ENCODE peak calls at places on chromosomes 2 and 18, in seven cellular contexts. One of them, this sample, is unnamed.

GRCh38 chr18:79782566-79783308 is 15.0 kb upstream of the KCNG2 start:
- DNase-seq in ovary: no peak
- DNase-seq in transverse colon: peak
- DNase-seq in activated CD8-positive, alpha-beta T cell treated with anti-CD3 and anti-CD28 coated beads, Interleukin-2, amount 10 ng/mL, durations not matched to agents 7 days and 5 days: no peak
- DNase-seq in NCI-H1436 treated with DMSO at 0.1 percent for 48 hours: no peak
- DNase-seq in stimulated activated CD8-positive, alpha-beta memory T cell treated with anti-CD3 and anti-CD28 coated beads, Interleukin-2, amount 100 ng/mL, for 48 hours: no peak
- DNase-seq in mesothelial cell of epicardium: no peak
- DNase-seq in this sample: no peak

GRCh38 chr2:172442072-172442895 is 14.9 kb downstream of the ITGA6 start:
- DNase-seq in NCI-H1436 treated with DMSO at 0.1 percent for 48 hours: no peak
- DNase-seq in activated CD8-positive, alpha-beta T cell treated with anti-CD3 and anti-CD28 coated beads, Interleukin-2, amount 10 ng/mL, durations not matched to agents 7 days and 5 days: peak
- DNase-seq in mesothelial cell of epicardium: no peak
- DNase-seq in stimulated activated CD8-positive, alpha-beta memory T cell treated with anti-CD3 and anti-CD28 coated beads, Interleukin-2, amount 100 ng/mL, for 48 hours: peak
- DNase-seq in ovary: no peak
- DNase-seq in transverse colon: peak
- DNase-seq in this sample: no peak

GRCh38 chr18:26515643-26516495 is 32.5 kb downstream of the KCTD1 start:
- DNase-seq in stimulated activated CD8-positive, alpha-beta memory T cell treated with anti-CD3 and anti-CD28 coated beads, Interleukin-2, amount 100 ng/mL, for 48 hours: no peak
- DNase-seq in transverse colon: no peak
- DNase-seq in NCI-H1436 treated with DMSO at 0.1 percent for 48 hours: no peak
- DNase-seq in mesothelial cell of epicardium: no peak
- DNase-seq in ovary: no peak
- DNase-seq in activated CD8-positive, alpha-beta T cell treated with anti-CD3 and anti-CD28 coated beads, Interleukin-2, amount 10 ng/mL, durations not matched to agents 7 days and 5 days: no peak
- DNase-seq in this sample: no peak

GRCh38 chr2:128308284-128308731 is 10.4 kb downstream of the HS6ST1 start:
- DNase-seq in transverse colon: no peak
- DNase-seq in mesothelial cell of epicardium: peak
- DNase-seq in NCI-H1436 treated with DMSO at 0.1 percent for 48 hours: no peak
- DNase-seq in ovary: peak
- DNase-seq in activated CD8-positive, alpha-beta T cell treated with anti-CD3 and anti-CD28 coated beads, Interleukin-2, amount 10 ng/mL, durations not matched to agents 7 days and 5 days: no peak
- DNase-seq in stimulated activated CD8-positive, alpha-beta memory T cell treated with anti-CD3 and anti-CD28 coated beads, Interleukin-2, amount 100 ng/mL, for 48 hours: no peak
- DNase-seq in this sample: no peak

GRCh38 chr2:117321816-117322215 is 492.7 kb upstream of the DDX18 start:
- DNase-seq in activated CD8-positive, alpha-beta T cell treated with anti-CD3 and anti-CD28 coated beads, Interleukin-2, amount 10 ng/mL, durations not matched to agents 7 days and 5 days: no peak
- DNase-seq in transverse colon: no peak
- DNase-seq in NCI-H1436 treated with DMSO at 0.1 percent for 48 hours: no peak
- DNase-seq in mesothelial cell of epicardium: no peak
- DNase-seq in stimulated activated CD8-positive, alpha-beta memory T cell treated with anti-CD3 and anti-CD28 coated beads, Interleukin-2, amount 100 ng/mL, for 48 hours: no peak
- DNase-seq in ovary: no peak
- DNase-seq in this sample: no peak

GRCh38 chr18:9740076-9740475 is 32.0 kb downstream of the RAB31 start:
- DNase-seq in mesothelial cell of epicardium: no peak
- DNase-seq in NCI-H1436 treated with DMSO at 0.1 percent for 48 hours: no peak
- DNase-seq in ovary: no peak
- DNase-seq in transverse colon: no peak
- DNase-seq in activated CD8-positive, alpha-beta T cell treated with anti-CD3 and anti-CD28 coated beads, Interleukin-2, amount 10 ng/mL, durations not matched to agents 7 days and 5 days: no peak
- DNase-seq in stimulated activated CD8-positive, alpha-beta memory T cell treated with anti-CD3 and anti-CD28 coated beads, Interleukin-2, amount 100 ng/mL, for 48 hours: no peak
- DNase-seq in this sample: no peak

GRCh38 chr2:238430781-238431180 is 4.1 kb downstream of the ASB1 start:
- DNase-seq in stimulated activated CD8-positive, alpha-beta memory T cell treated with anti-CD3 and anti-CD28 coated beads, Interleukin-2, amount 100 ng/mL, for 48 hours: no peak
- DNase-seq in NCI-H1436 treated with DMSO at 0.1 percent for 48 hours: no peak
- DNase-seq in mesothelial cell of epicardium: no peak
- DNase-seq in ovary: no peak
- DNase-seq in transverse colon: no peak
- DNase-seq in activated CD8-positive, alpha-beta T cell treated with anti-CD3 and anti-CD28 coated beads, Interleukin-2, amount 10 ng/mL, durations not matched to agents 7 days and 5 days: no peak
- DNase-seq in this sample: no peak

GRCh38 chr2:124066776-124067175 is 41.7 kb downstream of the CNTNAP5 start:
- DNase-seq in transverse colon: no peak
- DNase-seq in NCI-H1436 treated with DMSO at 0.1 percent for 48 hours: no peak
- DNase-seq in stimulated activated CD8-positive, alpha-beta memory T cell treated with anti-CD3 and anti-CD28 coated beads, Interleukin-2, amount 100 ng/mL, for 48 hours: no peak
- DNase-seq in ovary: no peak
- DNase-seq in activated CD8-positive, alpha-beta T cell treated with anti-CD3 and anti-CD28 coated beads, Interleukin-2, amount 10 ng/mL, durations not matched to agents 7 days and 5 days: no peak
- DNase-seq in mesothelial cell of epicardium: no peak
- DNase-seq in this sample: no peak

GRCh38 chr2:66537001-66537400 is 102.1 kb downstream of the MEIS1 start:
- DNase-seq in activated CD8-positive, alpha-beta T cell treated with anti-CD3 and anti-CD28 coated beads, Interleukin-2, amount 10 ng/mL, durations not matched to agents 7 days and 5 days: no peak
- DNase-seq in ovary: no peak
- DNase-seq in mesothelial cell of epicardium: no peak
- DNase-seq in transverse colon: no peak
- DNase-seq in NCI-H1436 treated with DMSO at 0.1 percent for 48 hours: peak
- DNase-seq in stimulated activated CD8-positive, alpha-beta memory T cell treated with anti-CD3 and anti-CD28 coated beads, Interleukin-2, amount 100 ng/mL, for 48 hours: no peak
- DNase-seq in this sample: peak

GRCh38 chr2:240595381-240596079 is 9.0 kb downstream of the CAPN10 start:
- DNase-seq in stimulated activated CD8-positive, alpha-beta memory T cell treated with anti-CD3 and anti-CD28 coated beads, Interleukin-2, amount 100 ng/mL, for 48 hours: peak
- DNase-seq in ovary: peak
- DNase-seq in transverse colon: peak
- DNase-seq in activated CD8-positive, alpha-beta T cell treated with anti-CD3 and anti-CD28 coated beads, Interleukin-2, amount 10 ng/mL, durations not matched to agents 7 days and 5 days: peak
- DNase-seq in NCI-H1436 treated with DMSO at 0.1 percent for 48 hours: no peak
- DNase-seq in mesothelial cell of epicardium: peak
- DNase-seq in this sample: no peak

GRCh38 chr2:58866946-58867345 is 625.8 kb upstream of the FANCL start:
- DNase-seq in stimulated activated CD8-positive, alpha-beta memory T cell treated with anti-CD3 and anti-CD28 coated beads, Interleukin-2, amount 100 ng/mL, for 48 hours: no peak
- DNase-seq in transverse colon: no peak
- DNase-seq in NCI-H1436 treated with DMSO at 0.1 percent for 48 hours: no peak
- DNase-seq in mesothelial cell of epicardium: no peak
- DNase-seq in ovary: no peak
- DNase-seq in activated CD8-positive, alpha-beta T cell treated with anti-CD3 and anti-CD28 coated beads, Interleukin-2, amount 10 ng/mL, durations not matched to agents 7 days and 5 days: no peak
- DNase-seq in this sample: no peak

GRCh38 chr2:69157441-69157840 is 144.5 kb downstream of the ANTXR1 start:
- DNase-seq in NCI-H1436 treated with DMSO at 0.1 percent for 48 hours: no peak
- DNase-seq in mesothelial cell of epicardium: no peak
- DNase-seq in ovary: no peak
- DNase-seq in stimulated activated CD8-positive, alpha-beta memory T cell treated with anti-CD3 and anti-CD28 coated beads, Interleukin-2, amount 100 ng/mL, for 48 hours: no peak
- DNase-seq in activated CD8-positive, alpha-beta T cell treated with anti-CD3 and anti-CD28 coated beads, Interleukin-2, amount 10 ng/mL, durations not matched to agents 7 days and 5 days: no peak
- DNase-seq in transverse colon: no peak
- DNase-seq in this sample: no peak

GRCh38 chr2:27973592-27973991 is 83.1 kb downstream of the BABAM2 start:
- DNase-seq in stimulated activated CD8-positive, alpha-beta memory T cell treated with anti-CD3 and anti-CD28 coated beads, Interleukin-2, amount 100 ng/mL, for 48 hours: no peak
- DNase-seq in ovary: no peak
- DNase-seq in NCI-H1436 treated with DMSO at 0.1 percent for 48 hours: no peak
- DNase-seq in mesothelial cell of epicardium: no peak
- DNase-seq in activated CD8-positive, alpha-beta T cell treated with anti-CD3 and anti-CD28 coated beads, Interleukin-2, amount 10 ng/mL, durations not matched to agents 7 days and 5 days: no peak
- DNase-seq in transverse colon: no peak
- DNase-seq in this sample: no peak

GRCh38 chr2:235506997-235507615 is 13.3 kb downstream of the AGAP1 start:
- DNase-seq in transverse colon: no peak
- DNase-seq in mesothelial cell of epicardium: no peak
- DNase-seq in NCI-H1436 treated with DMSO at 0.1 percent for 48 hours: no peak
- DNase-seq in activated CD8-positive, alpha-beta T cell treated with anti-CD3 and anti-CD28 coated beads, Interleukin-2, amount 10 ng/mL, durations not matched to agents 7 days and 5 days: no peak
- DNase-seq in ovary: no peak
- DNase-seq in stimulated activated CD8-positive, alpha-beta memory T cell treated with anti-CD3 and anti-CD28 coated beads, Interleukin-2, amount 100 ng/mL, for 48 hours: no peak
- DNase-seq in this sample: no peak

GRCh38 chr18:3051718-3052410 is 38.9 kb upstream of the LPIN2 start:
- DNase-seq in activated CD8-positive, alpha-beta T cell treated with anti-CD3 and anti-CD28 coated beads, Interleukin-2, amount 10 ng/mL, durations not matched to agents 7 days and 5 days: no peak
- DNase-seq in stimulated activated CD8-positive, alpha-beta memory T cell treated with anti-CD3 and anti-CD28 coated beads, Interleukin-2, amount 100 ng/mL, for 48 hours: no peak
- DNase-seq in mesothelial cell of epicardium: no peak
- DNase-seq in NCI-H1436 treated with DMSO at 0.1 percent for 48 hours: no peak
- DNase-seq in transverse colon: peak
- DNase-seq in ovary: no peak
- DNase-seq in this sample: no peak

GRCh38 chr2:16411788-16412187 is 253.8 kb downstream of the CYRIA start:
- DNase-seq in ovary: no peak
- DNase-seq in activated CD8-positive, alpha-beta T cell treated with anti-CD3 and anti-CD28 coated beads, Interleukin-2, amount 10 ng/mL, durations not matched to agents 7 days and 5 days: no peak
- DNase-seq in stimulated activated CD8-positive, alpha-beta memory T cell treated with anti-CD3 and anti-CD28 coated beads, Interleukin-2, amount 100 ng/mL, for 48 hours: no peak
- DNase-seq in mesothelial cell of epicardium: no peak
- DNase-seq in transverse colon: no peak
- DNase-seq in NCI-H1436 treated with DMSO at 0.1 percent for 48 hours: no peak
- DNase-seq in this sample: no peak

GRCh38 chr2:10668402-10669012 is 21.3 kb downstream of the NOL10 start:
- DNase-seq in stimulated activated CD8-positive, alpha-beta memory T cell treated with anti-CD3 and anti-CD28 coated beads, Interleukin-2, amount 100 ng/mL, for 48 hours: no peak
- DNase-seq in transverse colon: no peak
- DNase-seq in ovary: no peak
- DNase-seq in mesothelial cell of epicardium: no peak
- DNase-seq in NCI-H1436 treated with DMSO at 0.1 percent for 48 hours: no peak
- DNase-seq in activated CD8-positive, alpha-beta T cell treated with anti-CD3 and anti-CD28 coated beads, Interleukin-2, amount 10 ng/mL, durations not matched to agents 7 days and 5 days: peak
- DNase-seq in this sample: peak

GRCh38 chr2:37378411-37378810 is 34.0 kb downstream of the QPCT start:
- DNase-seq in NCI-H1436 treated with DMSO at 0.1 percent for 48 hours: no peak
- DNase-seq in mesothelial cell of epicardium: no peak
- DNase-seq in transverse colon: no peak
- DNase-seq in stimulated activated CD8-positive, alpha-beta memory T cell treated with anti-CD3 and anti-CD28 coated beads, Interleukin-2, amount 100 ng/mL, for 48 hours: no peak
- DNase-seq in ovary: no peak
- DNase-seq in activated CD8-positive, alpha-beta T cell treated with anti-CD3 and anti-CD28 coated beads, Interleukin-2, amount 10 ng/mL, durations not matched to agents 7 days and 5 days: no peak
- DNase-seq in this sample: no peak

GRCh38 chr2:47724221-47724981 is 58.5 kb upstream of the MSH6 start:
- DNase-seq in transverse colon: peak
- DNase-seq in activated CD8-positive, alpha-beta T cell treated with anti-CD3 and anti-CD28 coated beads, Interleukin-2, amount 10 ng/mL, durations not matched to agents 7 days and 5 days: no peak
- DNase-seq in NCI-H1436 treated with DMSO at 0.1 percent for 48 hours: no peak
- DNase-seq in stimulated activated CD8-positive, alpha-beta memory T cell treated with anti-CD3 and anti-CD28 coated beads, Interleukin-2, amount 100 ng/mL, for 48 hours: no peak
- DNase-seq in mesothelial cell of epicardium: no peak
- DNase-seq in ovary: no peak
- DNase-seq in this sample: no peak

GRCh38 chr2:36456227-36456788 is 100.7 kb downstream of the CRIM1 start:
- DNase-seq in mesothelial cell of epicardium: no peak
- DNase-seq in ovary: peak
- DNase-seq in activated CD8-positive, alpha-beta T cell treated with anti-CD3 and anti-CD28 coated beads, Interleukin-2, amount 10 ng/mL, durations not matched to agents 7 days and 5 days: no peak
- DNase-seq in stimulated activated CD8-positive, alpha-beta memory T cell treated with anti-CD3 and anti-CD28 coated beads, Interleukin-2, amount 100 ng/mL, for 48 hours: no peak
- DNase-seq in NCI-H1436 treated with DMSO at 0.1 percent for 48 hours: no peak
- DNase-seq in transverse colon: peak
- DNase-seq in this sample: no peak

GRCh38 chr2:238009563-238009962 is 42.7 kb downstream of the UBE2F start:
- DNase-seq in stimulated activated CD8-positive, alpha-beta memory T cell treated with anti-CD3 and anti-CD28 coated beads, Interleukin-2, amount 100 ng/mL, for 48 hours: no peak
- DNase-seq in mesothelial cell of epicardium: no peak
- DNase-seq in activated CD8-positive, alpha-beta T cell treated with anti-CD3 and anti-CD28 coated beads, Interleukin-2, amount 10 ng/mL, durations not matched to agents 7 days and 5 days: no peak
- DNase-seq in ovary: no peak
- DNase-seq in NCI-H1436 treated with DMSO at 0.1 percent for 48 hours: no peak
- DNase-seq in transverse colon: no peak
- DNase-seq in this sample: no peak

GRCh38 chr2:100260712-100261620 is 61.3 kb downstream of the LONRF2 start:
- DNase-seq in ovary: peak
- DNase-seq in stimulated activated CD8-positive, alpha-beta memory T cell treated with anti-CD3 and anti-CD28 coated beads, Interleukin-2, amount 100 ng/mL, for 48 hours: peak
- DNase-seq in NCI-H1436 treated with DMSO at 0.1 percent for 48 hours: no peak
- DNase-seq in activated CD8-positive, alpha-beta T cell treated with anti-CD3 and anti-CD28 coated beads, Interleukin-2, amount 10 ng/mL, durations not matched to agents 7 days and 5 days: peak
- DNase-seq in mesothelial cell of epicardium: no peak
- DNase-seq in transverse colon: peak
- DNase-seq in this sample: no peak

GRCh38 chr18:13308369-13308768 is 89.8 kb downstream of the LDLRAD4 start:
- DNase-seq in mesothelial cell of epicardium: no peak
- DNase-seq in ovary: no peak
- DNase-seq in activated CD8-positive, alpha-beta T cell treated with anti-CD3 and anti-CD28 coated beads, Interleukin-2, amount 10 ng/mL, durations not matched to agents 7 days and 5 days: peak
- DNase-seq in stimulated activated CD8-positive, alpha-beta memory T cell treated with anti-CD3 and anti-CD28 coated beads, Interleukin-2, amount 100 ng/mL, for 48 hours: no peak
- DNase-seq in transverse colon: no peak
- DNase-seq in NCI-H1436 treated with DMSO at 0.1 percent for 48 hours: no peak
- DNase-seq in this sample: no peak

GRCh38 chr18:79582978-79583377 is 96.6 kb upstream of the CTDP1 start:
- DNase-seq in mesothelial cell of epicardium: no peak
- DNase-seq in activated CD8-positive, alpha-beta T cell treated with anti-CD3 and anti-CD28 coated beads, Interleukin-2, amount 10 ng/mL, durations not matched to agents 7 days and 5 days: no peak
- DNase-seq in stimulated activated CD8-positive, alpha-beta memory T cell treated with anti-CD3 and anti-CD28 coated beads, Interleukin-2, amount 100 ng/mL, for 48 hours: no peak
- DNase-seq in transverse colon: no peak
- DNase-seq in NCI-H1436 treated with DMSO at 0.1 percent for 48 hours: no peak
- DNase-seq in ovary: no peak
- DNase-seq in this sample: no peak

GRCh38 chr2:38898256-38898655 is 8.6 kb downstream of the ARHGEF33 start:
- DNase-seq in mesothelial cell of epicardium: no peak
- DNase-seq in NCI-H1436 treated with DMSO at 0.1 percent for 48 hours: no peak
- DNase-seq in activated CD8-positive, alpha-beta T cell treated with anti-CD3 and anti-CD28 coated beads, Interleukin-2, amount 10 ng/mL, durations not matched to agents 7 days and 5 days: no peak
- DNase-seq in ovary: no peak
- DNase-seq in stimulated activated CD8-positive, alpha-beta memory T cell treated with anti-CD3 and anti-CD28 coated beads, Interleukin-2, amount 100 ng/mL, for 48 hours: no peak
- DNase-seq in transverse colon: no peak
- DNase-seq in this sample: no peak

GRCh38 chr2:146982393-146982846 is 862.4 kb upstream of the ACVR2A start:
- DNase-seq in stimulated activated CD8-positive, alpha-beta memory T cell treated with anti-CD3 and anti-CD28 coated beads, Interleukin-2, amount 100 ng/mL, for 48 hours: no peak
- DNase-seq in ovary: no peak
- DNase-seq in activated CD8-positive, alpha-beta T cell treated with anti-CD3 and anti-CD28 coated beads, Interleukin-2, amount 10 ng/mL, durations not matched to agents 7 days and 5 days: no peak
- DNase-seq in mesothelial cell of epicardium: no peak
- DNase-seq in NCI-H1436 treated with DMSO at 0.1 percent for 48 hours: no peak
- DNase-seq in transverse colon: peak
- DNase-seq in this sample: no peak

GRCh38 chr2:26487192-26487591 is 9.3 kb upstream of the OTOF start:
- DNase-seq in activated CD8-positive, alpha-beta T cell treated with anti-CD3 and anti-CD28 coated beads, Interleukin-2, amount 10 ng/mL, durations not matched to agents 7 days and 5 days: peak
- DNase-seq in ovary: no peak
- DNase-seq in mesothelial cell of epicardium: no peak
- DNase-seq in stimulated activated CD8-positive, alpha-beta memory T cell treated with anti-CD3 and anti-CD28 coated beads, Interleukin-2, amount 100 ng/mL, for 48 hours: no peak
- DNase-seq in transverse colon: no peak
- DNase-seq in NCI-H1436 treated with DMSO at 0.1 percent for 48 hours: no peak
- DNase-seq in this sample: no peak

GRCh38 chr2:80086831-80087230 is 217.7 kb downstream of the LRRTM1 start:
- DNase-seq in NCI-H1436 treated with DMSO at 0.1 percent for 48 hours: no peak
- DNase-seq in transverse colon: no peak
- DNase-seq in stimulated activated CD8-positive, alpha-beta memory T cell treated with anti-CD3 and anti-CD28 coated beads, Interleukin-2, amount 100 ng/mL, for 48 hours: no peak
- DNase-seq in mesothelial cell of epicardium: no peak
- DNase-seq in ovary: no peak
- DNase-seq in activated CD8-positive, alpha-beta T cell treated with anti-CD3 and anti-CD28 coated beads, Interleukin-2, amount 10 ng/mL, durations not matched to agents 7 days and 5 days: no peak
- DNase-seq in this sample: no peak

GRCh38 chr18:57631697-57632096 is 10.1 kb upstream of the NARS1 start:
- DNase-seq in mesothelial cell of epicardium: no peak
- DNase-seq in NCI-H1436 treated with DMSO at 0.1 percent for 48 hours: no peak
- DNase-seq in stimulated activated CD8-positive, alpha-beta memory T cell treated with anti-CD3 and anti-CD28 coated beads, Interleukin-2, amount 100 ng/mL, for 48 hours: no peak
- DNase-seq in transverse colon: no peak
- DNase-seq in ovary: no peak
- DNase-seq in activated CD8-positive, alpha-beta T cell treated with anti-CD3 and anti-CD28 coated beads, Interleukin-2, amount 10 ng/mL, durations not matched to agents 7 days and 5 days: no peak
- DNase-seq in this sample: no peak

GRCh38 chr2:222303828-222304736 is 5.3 kb upstream of the PAX3 start:
- DNase-seq in transverse colon: no peak
- DNase-seq in stimulated activated CD8-positive, alpha-beta memory T cell treated with anti-CD3 and anti-CD28 coated beads, Interleukin-2, amount 100 ng/mL, for 48 hours: no peak
- DNase-seq in NCI-H1436 treated with DMSO at 0.1 percent for 48 hours: no peak
- DNase-seq in mesothelial cell of epicardium: no peak
- DNase-seq in ovary: no peak
- DNase-seq in activated CD8-positive, alpha-beta T cell treated with anti-CD3 and anti-CD28 coated beads, Interleukin-2, amount 10 ng/mL, durations not matched to agents 7 days and 5 days: no peak
- DNase-seq in this sample: no peak

GRCh38 chr18:45119888-45120287 is 439.2 kb downstream of the SETBP1 start:
- DNase-seq in transverse colon: no peak
- DNase-seq in stimulated activated CD8-positive, alpha-beta memory T cell treated with anti-CD3 and anti-CD28 coated beads, Interleukin-2, amount 100 ng/mL, for 48 hours: no peak
- DNase-seq in NCI-H1436 treated with DMSO at 0.1 percent for 48 hours: no peak
- DNase-seq in mesothelial cell of epicardium: no peak
- DNase-seq in activated CD8-positive, alpha-beta T cell treated with anti-CD3 and anti-CD28 coated beads, Interleukin-2, amount 10 ng/mL, durations not matched to agents 7 days and 5 days: no peak
- DNase-seq in ovary: no peak
- DNase-seq in this sample: no peak

GRCh38 chr2:168157926-168158325 is 89.5 kb downstream of the STK39 start:
- DNase-seq in activated CD8-positive, alpha-beta T cell treated with anti-CD3 and anti-CD28 coated beads, Interleukin-2, amount 10 ng/mL, durations not matched to agents 7 days and 5 days: no peak
- DNase-seq in stimulated activated CD8-positive, alpha-beta memory T cell treated with anti-CD3 and anti-CD28 coated beads, Interleukin-2, amount 100 ng/mL, for 48 hours: no peak
- DNase-seq in mesothelial cell of epicardium: no peak
- DNase-seq in ovary: no peak
- DNase-seq in NCI-H1436 treated with DMSO at 0.1 percent for 48 hours: no peak
- DNase-seq in transverse colon: no peak
- DNase-seq in this sample: no peak

GRCh38 chr2:153891061-153891460 is 19.3 kb downstream of the GALNT13 start:
- DNase-seq in stimulated activated CD8-positive, alpha-beta memory T cell treated with anti-CD3 and anti-CD28 coated beads, Interleukin-2, amount 100 ng/mL, for 48 hours: no peak
- DNase-seq in activated CD8-positive, alpha-beta T cell treated with anti-CD3 and anti-CD28 coated beads, Interleukin-2, amount 10 ng/mL, durations not matched to agents 7 days and 5 days: no peak
- DNase-seq in ovary: no peak
- DNase-seq in mesothelial cell of epicardium: no peak
- DNase-seq in transverse colon: no peak
- DNase-seq in NCI-H1436 treated with DMSO at 0.1 percent for 48 hours: no peak
- DNase-seq in this sample: no peak

GRCh38 chr2:119491776-119492525 is 32.3 kb downstream of the SCTR start:
- DNase-seq in ovary: no peak
- DNase-seq in transverse colon: peak
- DNase-seq in activated CD8-positive, alpha-beta T cell treated with anti-CD3 and anti-CD28 coated beads, Interleukin-2, amount 10 ng/mL, durations not matched to agents 7 days and 5 days: no peak
- DNase-seq in mesothelial cell of epicardium: no peak
- DNase-seq in stimulated activated CD8-positive, alpha-beta memory T cell treated with anti-CD3 and anti-CD28 coated beads, Interleukin-2, amount 100 ng/mL, for 48 hours: no peak
- DNase-seq in NCI-H1436 treated with DMSO at 0.1 percent for 48 hours: no peak
- DNase-seq in this sample: no peak

GRCh38 chr2:197869501-197870111 is 65.2 kb downstream of the PLCL1 start:
- DNase-seq in stimulated activated CD8-positive, alpha-beta memory T cell treated with anti-CD3 and anti-CD28 coated beads, Interleukin-2, amount 100 ng/mL, for 48 hours: no peak
- DNase-seq in transverse colon: no peak
- DNase-seq in mesothelial cell of epicardium: no peak
- DNase-seq in NCI-H1436 treated with DMSO at 0.1 percent for 48 hours: no peak
- DNase-seq in activated CD8-positive, alpha-beta T cell treated with anti-CD3 and anti-CD28 coated beads, Interleukin-2, amount 10 ng/mL, durations not matched to agents 7 days and 5 days: no peak
- DNase-seq in ovary: no peak
- DNase-seq in this sample: no peak

GRCh38 chr2:118249970-118250369 is 161.7 kb downstream of the INSIG2 start:
- DNase-seq in activated CD8-positive, alpha-beta T cell treated with anti-CD3 and anti-CD28 coated beads, Interleukin-2, amount 10 ng/mL, durations not matched to agents 7 days and 5 days: no peak
- DNase-seq in ovary: no peak
- DNase-seq in transverse colon: no peak
- DNase-seq in mesothelial cell of epicardium: no peak
- DNase-seq in NCI-H1436 treated with DMSO at 0.1 percent for 48 hours: no peak
- DNase-seq in stimulated activated CD8-positive, alpha-beta memory T cell treated with anti-CD3 and anti-CD28 coated beads, Interleukin-2, amount 100 ng/mL, for 48 hours: no peak
- DNase-seq in this sample: no peak

GRCh38 chr2:196566969-196567666 is 72.4 kb upstream of the CCDC150 start:
- DNase-seq in mesothelial cell of epicardium: no peak
- DNase-seq in transverse colon: no peak
- DNase-seq in ovary: no peak
- DNase-seq in NCI-H1436 treated with DMSO at 0.1 percent for 48 hours: no peak
- DNase-seq in activated CD8-positive, alpha-beta T cell treated with anti-CD3 and anti-CD28 coated beads, Interleukin-2, amount 10 ng/mL, durations not matched to agents 7 days and 5 days: no peak
- DNase-seq in stimulated activated CD8-positive, alpha-beta memory T cell treated with anti-CD3 and anti-CD28 coated beads, Interleukin-2, amount 100 ng/mL, for 48 hours: no peak
- DNase-seq in this sample: no peak